ENCODE peak calls at places on chromosomes 4 and X, in five cellular contexts. U is activated naive CD4-positive, alpha-beta T cell treated with Interleukin-2 at 50 U/mL for 16 hours; Q is midbrain; J is left ventricle myocardium inferior; S is putamen. G is an unnamed sample.
A peak's percentile ranks its signal among the peaks of the same experiment; 100 is the strongest.

GRCh38 chrX:71998836-71999509 is 88.3 kb downstream of the NHSL2 start:
- DNase-seq in Q (peak; percentile 9), J (no peak), S (no peak), U (peak; percentile 30), G (peak; percentile 43)

GRCh38 chr4:143282170-143282760 is 54.4 kb upstream of the GAB1 start:
- DNase-seq in Q (no peak), J (peak; percentile 38), U (no peak), S (no peak), G (no peak)

GRCh38 chrX:120302434-120302833 is 8.8 kb downstream of the TMEM255A start:
- DNase-seq in Q (no peak), U (peak; percentile 34), J (no peak), S (no peak), G (no peak)

GRCh38 chr4:37982736-37983135 is 22.5 kb downstream of the PTTG2 start:
- DNase-seq in S (no peak), U (no peak), Q (no peak), J (no peak), G (no peak)

GRCh38 chrX:7119927-7120577 is 27.5 kb upstream of the STS start:
- DNase-seq in S (no peak), J (no peak), U (no peak), Q (no peak), G (no peak)

GRCh38 chr4:89000844-89001360 is 56.1 kb downstream of the FAM13A start:
- DNase-seq in Q (no peak), S (no peak), U (no peak), J (no peak), G (no peak)

GRCh38 chrX:1453390-1453783 is 678 bp upstream of the ASMTL start:
- DNase-seq in J (no peak), Q (no peak), S (no peak), U (peak; percentile 77), G (no peak)

GRCh38 chr4:160044693-160045092 is 941.8 kb downstream of the RAPGEF2 start:
- DNase-seq in Q (no peak), J (no peak), S (no peak), U (no peak), G (no peak)

GRCh38 chr4:99536848-99537247 is 26.0 kb downstream of the C4orf17 start:
- DNase-seq in J (no peak), S (no peak), U (no peak), Q (no peak), G (no peak)

GRCh38 chrX:153869473-153870287 is 16.3 kb downstream of the L1CAM start:
- DNase-seq in J (no peak), S (no peak), Q (no peak), U (no peak), G (no peak)

GRCh38 chr4:15006416-15007024 is 4.2 kb downstream of the CPEB2 start:
- DNase-seq in Q (no peak), U (no peak), S (no peak), J (no peak), G (no peak)

GRCh38 chrX:649166-649565 is 18.6 kb downstream of the SHOX start:
- DNase-seq in Q (no peak), U (no peak), J (no peak), S (no peak), G (no peak)

GRCh38 chr4:48756689-48757220 is 23.3 kb downstream of the FRYL start:
- DNase-seq in J (no peak), U (no peak), S (no peak), Q (no peak), G (no peak)

GRCh38 chr4:167475951-167476350 is 241.7 kb upstream of the SPOCK3 start:
- DNase-seq in Q (no peak), J (no peak), S (no peak), U (no peak), G (no peak)

GRCh38 chr4:183758735-183759447 is 99.8 kb downstream of the TRAPPC11 start:
- DNase-seq in U (no peak), S (no peak), J (no peak), Q (no peak), G (no peak)

GRCh38 chrX:2921750-2922149 is 7.4 kb downstream of the ARSD start:
- DNase-seq in Q (no peak), U (no peak), S (no peak), J (no peak), G (no peak)

GRCh38 chr4:38529189-38530115 is 134.5 kb upstream of the KLF3 start:
- DNase-seq in Q (no peak), J (peak; percentile 20), U (peak; percentile 68), S (no peak), G (no peak)

G was measured in uterus.